ENCODE peak calls at places on chromosomes 3 and 15, in five cellular contexts. One of them, this sample, is unnamed.

GRCh38 chr15:65954289-65954741 is 85.0 kb downstream of the RAB11A start:
- DNase-seq in stimulated activated CD4-positive, alpha-beta T cell treated with anti-CD3 and anti-CD28 coated beads, Interleukin-1b, Interleukin-23, amount 100 ng/mL, for 48 hours: no peak
- DNase-seq in GDM1: no peak
- DNase-seq in stimulated activated CD8-positive, alpha-beta memory T cell treated with anti-CD3 and anti-CD28 coated beads, Interleukin-4, amount 100 ng/mL, for 1 hour: no peak
- DNase-seq in T-helper 9 cell: no peak
- DNase-seq in this sample: no peak

GRCh38 chr15:27844018-27844666 is 255.0 kb downstream of the OCA2 start:
- DNase-seq in GDM1: no peak
- DNase-seq in T-helper 9 cell: no peak
- DNase-seq in stimulated activated CD4-positive, alpha-beta T cell treated with anti-CD3 and anti-CD28 coated beads, Interleukin-1b, Interleukin-23, amount 100 ng/mL, for 48 hours: no peak
- DNase-seq in stimulated activated CD8-positive, alpha-beta memory T cell treated with anti-CD3 and anti-CD28 coated beads, Interleukin-4, amount 100 ng/mL, for 1 hour: no peak
- DNase-seq in this sample: no peak

GRCh38 chr3:142086581-142087090 is 62.7 kb downstream of the TFDP2 start:
- DNase-seq in stimulated activated CD4-positive, alpha-beta T cell treated with anti-CD3 and anti-CD28 coated beads, Interleukin-1b, Interleukin-23, amount 100 ng/mL, for 48 hours: no peak
- DNase-seq in T-helper 9 cell: no peak
- DNase-seq in GDM1: no peak
- DNase-seq in stimulated activated CD8-positive, alpha-beta memory T cell treated with anti-CD3 and anti-CD28 coated beads, Interleukin-4, amount 100 ng/mL, for 1 hour: no peak
- DNase-seq in this sample: no peak

GRCh38 chr3:101898062-101898461 is 48.7 kb downstream of the NFKBIZ start:
- DNase-seq in stimulated activated CD4-positive, alpha-beta T cell treated with anti-CD3 and anti-CD28 coated beads, Interleukin-1b, Interleukin-23, amount 100 ng/mL, for 48 hours: no peak
- DNase-seq in stimulated activated CD8-positive, alpha-beta memory T cell treated with anti-CD3 and anti-CD28 coated beads, Interleukin-4, amount 100 ng/mL, for 1 hour: no peak
- DNase-seq in GDM1: no peak
- DNase-seq in T-helper 9 cell: no peak
- DNase-seq in this sample: no peak

GRCh38 chr3:99836681-99837080 is 19.0 kb downstream of the CMSS1 start:
- DNase-seq in T-helper 9 cell: no peak
- DNase-seq in stimulated activated CD8-positive, alpha-beta memory T cell treated with anti-CD3 and anti-CD28 coated beads, Interleukin-4, amount 100 ng/mL, for 1 hour: no peak
- DNase-seq in GDM1: no peak
- DNase-seq in stimulated activated CD4-positive, alpha-beta T cell treated with anti-CD3 and anti-CD28 coated beads, Interleukin-1b, Interleukin-23, amount 100 ng/mL, for 48 hours: no peak
- DNase-seq in this sample: no peak

GRCh38 chr15:78072080-78072892 is 5.2 kb downstream of the TBC1D2B start:
- DNase-seq in stimulated activated CD4-positive, alpha-beta T cell treated with anti-CD3 and anti-CD28 coated beads, Interleukin-1b, Interleukin-23, amount 100 ng/mL, for 48 hours: no peak
- DNase-seq in T-helper 9 cell: no peak
- DNase-seq in GDM1: no peak
- DNase-seq in stimulated activated CD8-positive, alpha-beta memory T cell treated with anti-CD3 and anti-CD28 coated beads, Interleukin-4, amount 100 ng/mL, for 1 hour: no peak
- DNase-seq in this sample: no peak

GRCh38 chr3:121574449-121574848 is 6.7 kb downstream of the ARGFX start:
- DNase-seq in stimulated activated CD4-positive, alpha-beta T cell treated with anti-CD3 and anti-CD28 coated beads, Interleukin-1b, Interleukin-23, amount 100 ng/mL, for 48 hours: no peak
- DNase-seq in stimulated activated CD8-positive, alpha-beta memory T cell treated with anti-CD3 and anti-CD28 coated beads, Interleukin-4, amount 100 ng/mL, for 1 hour: no peak
- DNase-seq in GDM1: no peak
- DNase-seq in T-helper 9 cell: no peak
- DNase-seq in this sample: no peak

GRCh38 chr3:52077376-52077775 is 21.0 kb upstream of the DUSP7 start:
- DNase-seq in stimulated activated CD8-positive, alpha-beta memory T cell treated with anti-CD3 and anti-CD28 coated beads, Interleukin-4, amount 100 ng/mL, for 1 hour: no peak
- DNase-seq in stimulated activated CD4-positive, alpha-beta T cell treated with anti-CD3 and anti-CD28 coated beads, Interleukin-1b, Interleukin-23, amount 100 ng/mL, for 48 hours: no peak
- DNase-seq in GDM1: no peak
- DNase-seq in T-helper 9 cell: no peak
- DNase-seq in this sample: no peak

GRCh38 chr3:127970966-127971592 is 56.0 kb downstream of the KBTBD12 start:
- DNase-seq in stimulated activated CD4-positive, alpha-beta T cell treated with anti-CD3 and anti-CD28 coated beads, Interleukin-1b, Interleukin-23, amount 100 ng/mL, for 48 hours: no peak
- DNase-seq in GDM1: peak
- DNase-seq in T-helper 9 cell: no peak
- DNase-seq in stimulated activated CD8-positive, alpha-beta memory T cell treated with anti-CD3 and anti-CD28 coated beads, Interleukin-4, amount 100 ng/mL, for 1 hour: no peak
- DNase-seq in this sample: peak

GRCh38 chr3:182478369-182478768 is 314.9 kb upstream of the ATP11B start:
- DNase-seq in stimulated activated CD4-positive, alpha-beta T cell treated with anti-CD3 and anti-CD28 coated beads, Interleukin-1b, Interleukin-23, amount 100 ng/mL, for 48 hours: no peak
- DNase-seq in GDM1: no peak
- DNase-seq in stimulated activated CD8-positive, alpha-beta memory T cell treated with anti-CD3 and anti-CD28 coated beads, Interleukin-4, amount 100 ng/mL, for 1 hour: no peak
- DNase-seq in T-helper 9 cell: no peak
- DNase-seq in this sample: no peak

GRCh38 chr3:133782454-133782853 is 23.2 kb upstream of the SRPRB start:
- DNase-seq in GDM1: no peak
- DNase-seq in T-helper 9 cell: no peak
- DNase-seq in stimulated activated CD8-positive, alpha-beta memory T cell treated with anti-CD3 and anti-CD28 coated beads, Interleukin-4, amount 100 ng/mL, for 1 hour: no peak
- DNase-seq in stimulated activated CD4-positive, alpha-beta T cell treated with anti-CD3 and anti-CD28 coated beads, Interleukin-1b, Interleukin-23, amount 100 ng/mL, for 48 hours: no peak
- DNase-seq in this sample: no peak

GRCh38 chr3:98900265-98901031 is 1.0 kb downstream of the DCBLD2 start:
- DNase-seq in T-helper 9 cell: no peak
- DNase-seq in stimulated activated CD8-positive, alpha-beta memory T cell treated with anti-CD3 and anti-CD28 coated beads, Interleukin-4, amount 100 ng/mL, for 1 hour: no peak
- DNase-seq in stimulated activated CD4-positive, alpha-beta T cell treated with anti-CD3 and anti-CD28 coated beads, Interleukin-1b, Interleukin-23, amount 100 ng/mL, for 48 hours: no peak
- DNase-seq in GDM1: no peak
- DNase-seq in this sample: no peak

GRCh38 chr3:124121379-124122336 is 129.7 kb upstream of the ROPN1 start:
- DNase-seq in stimulated activated CD8-positive, alpha-beta memory T cell treated with anti-CD3 and anti-CD28 coated beads, Interleukin-4, amount 100 ng/mL, for 1 hour: no peak
- DNase-seq in GDM1: no peak
- DNase-seq in T-helper 9 cell: no peak
- DNase-seq in stimulated activated CD4-positive, alpha-beta T cell treated with anti-CD3 and anti-CD28 coated beads, Interleukin-1b, Interleukin-23, amount 100 ng/mL, for 48 hours: no peak
- DNase-seq in this sample: no peak

GRCh38 chr3:73508330-73508954 is 116.3 kb downstream of the PDZRN3 start:
- DNase-seq in stimulated activated CD8-positive, alpha-beta memory T cell treated with anti-CD3 and anti-CD28 coated beads, Interleukin-4, amount 100 ng/mL, for 1 hour: no peak
- DNase-seq in GDM1: no peak
- DNase-seq in T-helper 9 cell: peak
- DNase-seq in stimulated activated CD4-positive, alpha-beta T cell treated with anti-CD3 and anti-CD28 coated beads, Interleukin-1b, Interleukin-23, amount 100 ng/mL, for 48 hours: peak
- DNase-seq in this sample: peak

GRCh38 chr3:140180603-140181002 is 245.6 kb downstream of the CLSTN2 start:
- DNase-seq in GDM1: no peak
- DNase-seq in T-helper 9 cell: no peak
- DNase-seq in stimulated activated CD8-positive, alpha-beta memory T cell treated with anti-CD3 and anti-CD28 coated beads, Interleukin-4, amount 100 ng/mL, for 1 hour: no peak
- DNase-seq in stimulated activated CD4-positive, alpha-beta T cell treated with anti-CD3 and anti-CD28 coated beads, Interleukin-1b, Interleukin-23, amount 100 ng/mL, for 48 hours: no peak
- DNase-seq in this sample: no peak

GRCh38 chr3:44554626-44555592 is at the start of gene ZKSCAN7:
- DNase-seq in stimulated activated CD8-positive, alpha-beta memory T cell treated with anti-CD3 and anti-CD28 coated beads, Interleukin-4, amount 100 ng/mL, for 1 hour: peak
- DNase-seq in stimulated activated CD4-positive, alpha-beta T cell treated with anti-CD3 and anti-CD28 coated beads, Interleukin-1b, Interleukin-23, amount 100 ng/mL, for 48 hours: peak
- DNase-seq in T-helper 9 cell: peak
- DNase-seq in GDM1: no peak
- DNase-seq in this sample: peak

GRCh38 chr3:41274944-41275668 is 75.8 kb downstream of the CTNNB1 start:
- DNase-seq in GDM1: no peak
- DNase-seq in stimulated activated CD8-positive, alpha-beta memory T cell treated with anti-CD3 and anti-CD28 coated beads, Interleukin-4, amount 100 ng/mL, for 1 hour: no peak
- DNase-seq in stimulated activated CD4-positive, alpha-beta T cell treated with anti-CD3 and anti-CD28 coated beads, Interleukin-1b, Interleukin-23, amount 100 ng/mL, for 48 hours: no peak
- DNase-seq in T-helper 9 cell: no peak
- DNase-seq in this sample: no peak

GRCh38 chr15:42270996-42271395 is 2.0 kb upstream of the GANC start:
- DNase-seq in T-helper 9 cell: no peak
- DNase-seq in stimulated activated CD4-positive, alpha-beta T cell treated with anti-CD3 and anti-CD28 coated beads, Interleukin-1b, Interleukin-23, amount 100 ng/mL, for 48 hours: no peak
- DNase-seq in stimulated activated CD8-positive, alpha-beta memory T cell treated with anti-CD3 and anti-CD28 coated beads, Interleukin-4, amount 100 ng/mL, for 1 hour: no peak
- DNase-seq in GDM1: no peak
- DNase-seq in this sample: no peak

GRCh38 chr15:92636950-92637481 is 18.6 kb downstream of the FAM174B start:
- DNase-seq in GDM1: no peak
- DNase-seq in stimulated activated CD4-positive, alpha-beta T cell treated with anti-CD3 and anti-CD28 coated beads, Interleukin-1b, Interleukin-23, amount 100 ng/mL, for 48 hours: no peak
- DNase-seq in stimulated activated CD8-positive, alpha-beta memory T cell treated with anti-CD3 and anti-CD28 coated beads, Interleukin-4, amount 100 ng/mL, for 1 hour: no peak
- DNase-seq in T-helper 9 cell: no peak
- DNase-seq in this sample: no peak

GRCh38 chr15:93837450-93837849 is 393.9 kb upstream of the MCTP2 start:
- DNase-seq in stimulated activated CD8-positive, alpha-beta memory T cell treated with anti-CD3 and anti-CD28 coated beads, Interleukin-4, amount 100 ng/mL, for 1 hour: no peak
- DNase-seq in T-helper 9 cell: no peak
- DNase-seq in stimulated activated CD4-positive, alpha-beta T cell treated with anti-CD3 and anti-CD28 coated beads, Interleukin-1b, Interleukin-23, amount 100 ng/mL, for 48 hours: no peak
- DNase-seq in GDM1: no peak
- DNase-seq in this sample: no peak

GRCh38 chr15:98800437-98801233 is 152.3 kb downstream of the IGF1R start:
- DNase-seq in stimulated activated CD4-positive, alpha-beta T cell treated with anti-CD3 and anti-CD28 coated beads, Interleukin-1b, Interleukin-23, amount 100 ng/mL, for 48 hours: no peak
- DNase-seq in T-helper 9 cell: no peak
- DNase-seq in stimulated activated CD8-positive, alpha-beta memory T cell treated with anti-CD3 and anti-CD28 coated beads, Interleukin-4, amount 100 ng/mL, for 1 hour: no peak
- DNase-seq in GDM1: no peak
- DNase-seq in this sample: no peak

GRCh38 chr3:73502609-73503560 is 121.9 kb downstream of the PDZRN3 start:
- DNase-seq in stimulated activated CD8-positive, alpha-beta memory T cell treated with anti-CD3 and anti-CD28 coated beads, Interleukin-4, amount 100 ng/mL, for 1 hour: no peak
- DNase-seq in T-helper 9 cell: peak
- DNase-seq in GDM1: peak
- DNase-seq in stimulated activated CD4-positive, alpha-beta T cell treated with anti-CD3 and anti-CD28 coated beads, Interleukin-1b, Interleukin-23, amount 100 ng/mL, for 48 hours: peak
- DNase-seq in this sample: peak

GRCh38 chr3:150359381-150359780 is 48.7 kb upstream of the TSC22D2 start:
- DNase-seq in T-helper 9 cell: no peak
- DNase-seq in GDM1: no peak
- DNase-seq in stimulated activated CD8-positive, alpha-beta memory T cell treated with anti-CD3 and anti-CD28 coated beads, Interleukin-4, amount 100 ng/mL, for 1 hour: no peak
- DNase-seq in stimulated activated CD4-positive, alpha-beta T cell treated with anti-CD3 and anti-CD28 coated beads, Interleukin-1b, Interleukin-23, amount 100 ng/mL, for 48 hours: no peak
- DNase-seq in this sample: no peak

GRCh38 chr3:159803444-159803843 is 185.2 kb upstream of the IL12A start:
- DNase-seq in T-helper 9 cell: no peak
- DNase-seq in GDM1: no peak
- DNase-seq in stimulated activated CD4-positive, alpha-beta T cell treated with anti-CD3 and anti-CD28 coated beads, Interleukin-1b, Interleukin-23, amount 100 ng/mL, for 48 hours: no peak
- DNase-seq in stimulated activated CD8-positive, alpha-beta memory T cell treated with anti-CD3 and anti-CD28 coated beads, Interleukin-4, amount 100 ng/mL, for 1 hour: no peak
- DNase-seq in this sample: no peak

GRCh38 chr3:123618768-123619484 is 34.1 kb upstream of the HACD2 start:
- DNase-seq in stimulated activated CD8-positive, alpha-beta memory T cell treated with anti-CD3 and anti-CD28 coated beads, Interleukin-4, amount 100 ng/mL, for 1 hour: no peak
- DNase-seq in T-helper 9 cell: no peak
- DNase-seq in GDM1: peak
- DNase-seq in stimulated activated CD4-positive, alpha-beta T cell treated with anti-CD3 and anti-CD28 coated beads, Interleukin-1b, Interleukin-23, amount 100 ng/mL, for 48 hours: no peak
- DNase-seq in this sample: peak

GRCh38 chr3:159922861-159923312 is 65.7 kb upstream of the IL12A start:
- DNase-seq in T-helper 9 cell: no peak
- DNase-seq in stimulated activated CD4-positive, alpha-beta T cell treated with anti-CD3 and anti-CD28 coated beads, Interleukin-1b, Interleukin-23, amount 100 ng/mL, for 48 hours: no peak
- DNase-seq in stimulated activated CD8-positive, alpha-beta memory T cell treated with anti-CD3 and anti-CD28 coated beads, Interleukin-4, amount 100 ng/mL, for 1 hour: no peak
- DNase-seq in GDM1: no peak
- DNase-seq in this sample: no peak

GRCh38 chr3:182618981-182619591 is 174.2 kb upstream of the ATP11B start:
- DNase-seq in GDM1: no peak
- DNase-seq in T-helper 9 cell: no peak
- DNase-seq in stimulated activated CD8-positive, alpha-beta memory T cell treated with anti-CD3 and anti-CD28 coated beads, Interleukin-4, amount 100 ng/mL, for 1 hour: no peak
- DNase-seq in stimulated activated CD4-positive, alpha-beta T cell treated with anti-CD3 and anti-CD28 coated beads, Interleukin-1b, Interleukin-23, amount 100 ng/mL, for 48 hours: no peak
- DNase-seq in this sample: no peak

GRCh38 chr15:69893863-69894262 is 203.9 kb downstream of the TLE3 start:
- DNase-seq in GDM1: no peak
- DNase-seq in stimulated activated CD8-positive, alpha-beta memory T cell treated with anti-CD3 and anti-CD28 coated beads, Interleukin-4, amount 100 ng/mL, for 1 hour: no peak
- DNase-seq in T-helper 9 cell: no peak
- DNase-seq in stimulated activated CD4-positive, alpha-beta T cell treated with anti-CD3 and anti-CD28 coated beads, Interleukin-1b, Interleukin-23, amount 100 ng/mL, for 48 hours: no peak
- DNase-seq in this sample: no peak

GRCh38 chr3:15064299-15064834 is 748 bp downstream of the MRPS25 start:
- DNase-seq in stimulated activated CD4-positive, alpha-beta T cell treated with anti-CD3 and anti-CD28 coated beads, Interleukin-1b, Interleukin-23, amount 100 ng/mL, for 48 hours: peak
- DNase-seq in stimulated activated CD8-positive, alpha-beta memory T cell treated with anti-CD3 and anti-CD28 coated beads, Interleukin-4, amount 100 ng/mL, for 1 hour: no peak
- DNase-seq in GDM1: no peak
- DNase-seq in T-helper 9 cell: peak
- DNase-seq in this sample: no peak

GRCh38 chr15:41445399-41445798 is 28.5 kb downstream of the RTF1 start:
- DNase-seq in stimulated activated CD8-positive, alpha-beta memory T cell treated with anti-CD3 and anti-CD28 coated beads, Interleukin-4, amount 100 ng/mL, for 1 hour: no peak
- DNase-seq in GDM1: no peak
- DNase-seq in T-helper 9 cell: no peak
- DNase-seq in stimulated activated CD4-positive, alpha-beta T cell treated with anti-CD3 and anti-CD28 coated beads, Interleukin-1b, Interleukin-23, amount 100 ng/mL, for 48 hours: no peak
- DNase-seq in this sample: no peak

GRCh38 chr3:53252105-53252946 is 3.5 kb downstream of the TKT start:
- DNase-seq in stimulated activated CD4-positive, alpha-beta T cell treated with anti-CD3 and anti-CD28 coated beads, Interleukin-1b, Interleukin-23, amount 100 ng/mL, for 48 hours: no peak
- DNase-seq in T-helper 9 cell: no peak
- DNase-seq in GDM1: no peak
- DNase-seq in stimulated activated CD8-positive, alpha-beta memory T cell treated with anti-CD3 and anti-CD28 coated beads, Interleukin-4, amount 100 ng/mL, for 1 hour: no peak
- DNase-seq in this sample: no peak

GRCh38 chr3:85535517-85535916 is 576.7 kb downstream of the CADM2 start:
- DNase-seq in T-helper 9 cell: no peak
- DNase-seq in stimulated activated CD4-positive, alpha-beta T cell treated with anti-CD3 and anti-CD28 coated beads, Interleukin-1b, Interleukin-23, amount 100 ng/mL, for 48 hours: no peak
- DNase-seq in stimulated activated CD8-positive, alpha-beta memory T cell treated with anti-CD3 and anti-CD28 coated beads, Interleukin-4, amount 100 ng/mL, for 1 hour: no peak
- DNase-seq in GDM1: no peak
- DNase-seq in this sample: no peak

GRCh38 chr15:48984021-48984420 is 20.3 kb upstream of the SHC4 start:
- DNase-seq in stimulated activated CD4-positive, alpha-beta T cell treated with anti-CD3 and anti-CD28 coated beads, Interleukin-1b, Interleukin-23, amount 100 ng/mL, for 48 hours: no peak
- DNase-seq in GDM1: no peak
- DNase-seq in stimulated activated CD8-positive, alpha-beta memory T cell treated with anti-CD3 and anti-CD28 coated beads, Interleukin-4, amount 100 ng/mL, for 1 hour: no peak
- DNase-seq in T-helper 9 cell: no peak
- DNase-seq in this sample: no peak

This sample was measured in KG1.